ENCODE peak calls at places on chromosome 6, in ten cellular contexts. X, J, R, T, S, M, I, Q, Y and D are unnamed samples.

GRCh38 chr6:34914358-34914757 is 25.3 kb downstream of the ANKS1A start:
- DNase-seq in X (no peak), J (no peak), R (no peak), T (no peak), S (no peak), M (no peak), I (no peak), Q (no peak), Y (no peak), D (no peak)

GRCh38 chr6:40075051-40075445 is 140.8 kb upstream of the MOCS1 start:
- DNase-seq in X (no peak), J (no peak), R (no peak), T (no peak), S (no peak), M (no peak), I (no peak), Q (no peak), Y (no peak), D (no peak)

GRCh38 chr6:143125455-143125854 is 64.8 kb downstream of the AIG1 start:
- DNase-seq in X (no peak), J (no peak), R (no peak), T (no peak), S (no peak), M (no peak), I (no peak), Q (no peak), Y (no peak), D (no peak)

GRCh38 chr6:161668665-161669064 is 394.8 kb upstream of the AGPAT4 start:
- DNase-seq in X (no peak), J (no peak), R (no peak), T (no peak), S (no peak), M (no peak), I (no peak), Q (no peak), Y (no peak), D (no peak)

GRCh38 chr6:24584390-24584735 is 61.6 kb downstream of the KIAA0319 start:
- DNase-seq in X (no peak), J (no peak), R (no peak), T (no peak), S (no peak), M (no peak), I (no peak), Q (no peak), Y (no peak), D (no peak)

GRCh38 chr6:138431276-138432062 is 27.4 kb downstream of the HEBP2 start:
- DNase-seq in X (no peak), J (no peak), R (peak; percentile 77), T (no peak), S (no peak), M (no peak), I (no peak), Q (no peak), Y (no peak), D (no peak)

GRCh38 chr6:159461998-159462397 is 231.0 kb downstream of the SOD2 start:
- DNase-seq in X (no peak), J (no peak), R (no peak), T (no peak), S (no peak), M (no peak), I (no peak), Q (no peak), Y (no peak), D (no peak)

GRCh38 chr6:1986454-1987243 is 258.8 kb downstream of the GMDS start:
- DNase-seq in X (no peak), J (no peak), R (no peak), T (no peak), S (no peak), M (no peak), I (no peak), Q (no peak), Y (no peak), D (no peak)

GRCh38 chr6:139853302-139853992 is 479.0 kb upstream of the CITED2 start:
- DNase-seq in X (no peak), J (no peak), R (no peak), T (no peak), S (no peak), M (no peak), I (no peak), Q (no peak), Y (no peak), D (no peak)

GRCh38 chr6:55495277-55495676 is 83.7 kb downstream of the HMGCLL1 start:
- DNase-seq in X (no peak), J (no peak), R (no peak), T (no peak), S (no peak), M (no peak), I (no peak), Q (no peak), Y (no peak), D (no peak)
- TF ChIP-seq POLR2A in X (no peak), J (no peak), R (no peak), T (no peak), S (no peak), M (no peak), I (no peak), Q (no peak), Y (no peak), D (no peak)

DNA sequence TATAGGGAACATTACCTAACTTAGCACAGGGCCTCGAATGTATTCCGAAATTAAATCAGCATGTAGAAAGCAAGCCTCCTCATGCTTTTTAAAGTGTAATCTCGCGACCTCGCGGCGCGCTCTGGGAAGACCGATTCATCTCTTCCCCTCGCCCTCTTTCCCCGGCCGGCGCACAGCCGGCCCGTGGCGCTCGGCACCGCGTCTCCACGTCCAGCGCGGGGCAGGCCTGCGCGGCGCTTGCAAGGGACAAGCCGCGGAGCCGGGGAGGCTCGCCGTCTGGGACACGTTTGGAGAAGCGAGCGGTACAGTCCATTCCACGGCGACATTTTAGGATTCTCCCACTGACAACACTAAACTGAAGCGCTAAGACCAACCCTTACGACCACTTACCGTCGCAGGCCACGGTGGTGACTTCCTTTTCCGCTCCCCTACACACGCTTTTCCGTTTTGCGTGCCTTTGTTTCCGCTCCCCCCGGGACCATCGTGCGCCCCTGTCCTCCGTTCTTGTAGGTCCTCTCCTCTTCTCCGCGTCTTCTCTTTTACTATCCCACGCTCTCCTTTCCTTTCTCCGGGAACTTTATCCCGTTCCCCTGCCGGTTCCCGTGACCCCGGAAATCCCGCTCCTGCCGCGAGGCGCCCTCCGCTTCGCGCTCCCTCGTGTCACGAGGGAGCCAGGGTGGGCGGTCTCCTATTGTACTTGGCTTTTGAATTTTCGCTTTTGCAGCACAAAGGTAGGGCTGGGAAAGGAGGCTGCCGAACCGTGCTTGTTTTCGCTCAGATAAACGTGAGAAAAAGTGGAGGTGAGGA is at the start of gene ECHDC1:
- DNase-seq in X (peak; percentile 80), J (no peak), R (peak; percentile 93), T (peak; percentile 55), S (peak; percentile 57), M (peak; percentile 62), I (peak; percentile 42), Q (peak; percentile 68), Y (peak; percentile 82), D (peak; percentile 29)
- TF ChIP-seq POLR2A in X (no peak), J (no peak), R (no peak), T (no peak), S (no peak), M (peak; percentile 74), I (no peak), Q (no peak), Y (no peak), D (peak; percentile 63)

DNA sequence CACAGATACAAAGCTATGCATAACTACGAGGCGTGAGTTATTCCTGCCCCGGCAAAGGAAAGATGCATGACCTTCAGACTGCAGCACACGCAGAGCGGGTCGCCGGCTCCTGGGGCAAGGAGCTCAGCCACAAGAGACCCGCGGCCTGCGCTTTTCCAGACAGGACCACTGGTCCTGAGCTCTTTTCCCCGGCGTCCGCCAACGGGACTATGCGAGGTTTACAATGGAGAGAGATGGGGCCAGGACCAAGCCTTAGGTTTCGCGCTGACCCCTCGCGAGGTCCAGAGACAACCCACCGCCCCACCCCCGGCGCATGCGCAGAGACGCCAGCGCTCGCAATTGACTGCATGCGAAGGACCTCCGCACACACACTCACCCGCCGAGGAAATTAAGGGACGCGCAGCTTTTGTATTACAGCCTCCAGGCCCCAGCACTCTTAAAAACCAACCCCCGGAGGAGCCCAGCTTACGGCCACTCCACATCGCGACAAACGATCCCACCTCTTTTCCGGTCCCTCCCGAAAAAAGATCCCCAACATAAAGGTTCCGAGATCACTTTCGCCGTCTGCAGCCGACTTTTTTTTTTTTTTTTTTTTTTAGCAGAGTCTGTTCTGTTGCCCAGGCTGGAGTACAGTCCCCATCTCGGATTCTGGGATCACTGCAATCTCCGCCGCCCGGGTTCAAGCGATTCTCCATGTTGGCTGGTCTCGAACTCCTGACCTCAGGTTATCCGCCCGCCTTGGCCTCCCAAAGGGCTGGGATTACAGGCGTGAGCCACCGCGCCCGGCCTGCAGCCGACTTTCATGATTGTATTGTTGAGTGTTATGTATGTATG is at the start of gene COQ3:
- DNase-seq in X (peak; percentile 87), J (no peak), R (peak; percentile 89), T (peak; percentile 64), S (peak; percentile 68), M (peak; percentile 57), I (peak; percentile 37), Q (peak; percentile 81), Y (peak; percentile 85), D (peak; percentile 59)
- TF ChIP-seq POLR2A in X (no peak), J (no peak), R (no peak), T (no peak), S (no peak), M (peak; percentile 72), I (no peak), Q (no peak), Y (no peak), D (peak; percentile 53)

GRCh38 chr6:16337280-16337975 is 99.0 kb downstream of the GMPR start:
- DNase-seq in X (peak; percentile 96), J (no peak), R (peak; percentile 83), T (peak; percentile 70), S (peak; percentile 97), M (no peak), I (peak; percentile 95), Q (peak; percentile 94), Y (peak; percentile 89), D (no peak)

GRCh38 chr6:16333580-16333979 is 95.2 kb downstream of the GMPR start:
- DNase-seq in X (no peak), J (no peak), R (no peak), T (no peak), S (peak; percentile 11), M (no peak), I (no peak), Q (no peak), Y (no peak), D (no peak)

GRCh38 chr6:16336056-16336810 is 97.8 kb downstream of the GMPR start:
- DNase-seq in X (no peak), J (no peak), R (no peak), T (no peak), S (no peak), M (no peak), I (no peak), Q (no peak), Y (no peak), D (no peak)

GRCh38 chr6:16334671-16335070 is 96.3 kb downstream of the GMPR start:
- DNase-seq in X (no peak), J (no peak), R (no peak), T (no peak), S (peak; percentile 78), M (no peak), I (peak; percentile 82), Q (peak; percentile 91), Y (no peak), D (no peak)

DNA sequence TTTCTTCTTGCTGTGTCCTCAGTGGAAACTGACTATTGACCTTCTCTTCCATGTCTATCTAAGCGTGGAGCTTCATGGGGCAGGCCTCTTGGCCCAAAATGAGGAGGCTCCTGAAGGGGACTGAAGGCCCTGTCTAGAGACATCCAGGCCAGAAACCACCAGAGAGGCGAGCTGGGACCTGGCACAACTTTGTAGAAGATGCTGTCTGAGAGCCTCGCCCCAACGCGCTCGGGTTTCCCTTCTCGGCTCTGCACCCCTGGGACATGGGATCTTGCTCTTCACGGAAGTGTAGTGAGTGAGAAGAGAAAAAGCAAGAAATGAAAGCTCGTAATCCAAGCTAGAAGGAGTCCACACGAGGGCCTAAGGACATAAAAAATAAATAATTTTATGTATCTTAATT is 96.8 kb downstream of the GMPR start:
- DNase-seq in X (no peak), J (no peak), R (no peak), T (no peak), S (peak; percentile 11), M (no peak), I (no peak), Q (no peak), Y (no peak), D (no peak)
- TF ChIP-seq POLR2A in X (no peak), J (no peak), R (no peak), T (no peak), S (no peak), M (no peak), I (no peak), Q (no peak), Y (no peak), D (no peak)